ENCODE peak calls at places on chromosomes 12 and 14, in nine cellular contexts. I, C, Y, T, Q, H, J, O and R are unnamed samples.

GRCh38 chr12:28967426-28967825 is 181.7 kb upstream of the FAR2 start:
- DNase-seq in I (no peak), C (no peak), Y (no peak), T (no peak), Q (no peak), H (no peak), J (no peak), O (no peak), R (no peak)

GRCh38 chr12:10363922-10364838 is 25.7 kb downstream of the KLRK1 start:
- DNase-seq in I (peak), C (peak), Y (peak), T (peak), Q (peak), H (peak), J (peak), O (peak), R (no peak)

GRCh38 chr12:54126696-54127537 is 61.9 kb downstream of the SMUG1 start:
- DNase-seq in I (peak), C (peak), Y (no peak), T (peak), Q (no peak), H (no peak), J (no peak), O (peak), R (peak)

GRCh38 chr12:70264067-70264867 is 21.0 kb downstream of the CNOT2 start:
- DNase-seq in I (no peak), C (no peak), Y (no peak), T (no peak), Q (no peak), H (no peak), J (no peak), O (no peak), R (no peak)

GRCh38 chr14:66772146-66772545 is 264.2 kb downstream of the GPHN start:
- DNase-seq in I (no peak), C (no peak), Y (no peak), T (no peak), Q (no peak), H (no peak), J (no peak), O (no peak), R (no peak)

GRCh38 chr12:75130811-75131210 is 78.8 kb downstream of the KCNC2 start:
- DNase-seq in I (peak), C (no peak), Y (no peak), T (no peak), Q (no peak), H (no peak), J (no peak), O (no peak), R (no peak)

GRCh38 chr12:108523365-108523764 is 8.3 kb downstream of the FICD start:
- DNase-seq in I (no peak), C (no peak), Y (no peak), T (no peak), Q (no peak), H (no peak), J (no peak), O (no peak), R (no peak)

GRCh38 chr12:65685514-65685913 is 138.8 kb upstream of the HMGA2 start:
- DNase-seq in I (peak), C (no peak), Y (no peak), T (peak), Q (no peak), H (no peak), J (no peak), O (no peak), R (no peak)

GRCh38 chr12:127383281-127383680 is 883.7 kb upstream of the TMEM132C start:
- DNase-seq in I (peak), C (no peak), Y (peak), T (peak), Q (no peak), H (no peak), J (no peak), O (no peak), R (no peak)

GRCh38 chr14:51353901-51354300 is 113.9 kb downstream of the TMX1 start:
- DNase-seq in I (no peak), C (no peak), Y (no peak), T (no peak), Q (no peak), H (no peak), J (no peak), O (no peak), R (no peak)

GRCh38 chr12:50258167-50258551 is 25.2 kb downstream of the LIMA1 start:
- DNase-seq in I (peak), C (no peak), Y (no peak), T (no peak), Q (no peak), H (no peak), J (peak), O (no peak), R (no peak)

GRCh38 chr12:68319988-68320623 is 12.1 kb downstream of the MDM1 start:
- DNase-seq in I (no peak), C (no peak), Y (no peak), T (peak), Q (no peak), H (peak), J (no peak), O (no peak), R (no peak)

GRCh38 chr14:33323979-33324378 is 385.3 kb downstream of the NPAS3 start:
- DNase-seq in I (no peak), C (no peak), Y (no peak), T (no peak), Q (no peak), H (no peak), J (no peak), O (no peak), R (no peak)

GRCh38 chr14:105519946-105520698 is 6.3 kb upstream of the TMEM121 start:
- DNase-seq in I (no peak), C (no peak), Y (no peak), T (no peak), Q (no peak), H (no peak), J (no peak), O (no peak), R (no peak)

GRCh38 chr12:34390846-34391700 is 368.8 kb downstream of the ALG10 start:
- DNase-seq in I (no peak), C (peak), Y (no peak), T (no peak), Q (no peak), H (no peak), J (no peak), O (no peak), R (no peak)

GRCh38 chr14:20836668-20837338 is 34.2 kb upstream of the RNASE1 start:
- DNase-seq in I (peak), C (no peak), Y (no peak), T (peak), Q (no peak), H (no peak), J (peak), O (no peak), R (no peak)

GRCh38 chr14:103259801-103260628 is 74.0 kb upstream of the EIF5 start:
- DNase-seq in I (no peak), C (peak), Y (no peak), T (no peak), Q (peak), H (no peak), J (no peak), O (no peak), R (no peak)

GRCh38 chr12:18427520-18427919 is 166.2 kb downstream of the PIK3C2G start:
- DNase-seq in I (no peak), C (no peak), Y (no peak), T (no peak), Q (no peak), H (no peak), J (no peak), O (no peak), R (no peak)